ENCODE peak calls at places on chromosomes 3 and 15, in nine cellular contexts. G is hypothalamus; R is endothelial cell; E is NCI-H1092 treated with DMSO at 0.1 percent for 48 hours; F is iPS-NIHi11; C is heart right ventricle; X is heart left ventricle; P is stimulated activated CD4-positive, alpha-beta T cell treated with anti-CD3 and anti-CD28 coated beads, Interleukin-4, amount 100 ng/mL, for 4 hours; L is A172. Y is an unnamed sample.

GRCh38 chr3:100368421-100368820 is 32.5 kb downstream of the TOMM70 start:
- DNase-seq in E (no peak), P (no peak), X (no peak), G (no peak), C (no peak), R (no peak), F (no peak), L (no peak), Y (no peak)

GRCh38 chr15:27899583-27900295 is 199.4 kb downstream of the OCA2 start:
- DNase-seq in R (no peak), G (no peak), X (no peak), L (no peak), C (no peak), P (no peak), F (no peak), E (no peak), Y (no peak)

GRCh38 chr3:189316296-189317019 is 144.7 kb downstream of the TPRG1 start:
- DNase-seq in P (no peak), G (no peak), E (peak; percentile 86), R (no peak), C (no peak), X (no peak), L (no peak), F (peak; percentile 44), Y (peak; percentile 68)

GRCh38 chr3:60598668-60599067 is 652.6 kb downstream of the FHIT start:
- DNase-seq in P (no peak), R (no peak), C (no peak), F (no peak), G (no peak), X (no peak), E (no peak), L (no peak), Y (no peak)

GRCh38 chr3:44976002-44976815 is at the start of the genes EXOSC7 and ZDHHC3:
- DNase-seq in R (peak; percentile 79), L (peak; percentile 64), P (peak; percentile 87), E (peak; percentile 68), F (peak; percentile 98), C (peak; percentile 87), G (peak; percentile 34), X (peak; percentile 94), Y (peak; percentile 76)

GRCh38 chr3:29914861-29915524 is 634.1 kb downstream of the RBMS3 start:
- DNase-seq in C (no peak), R (no peak), L (no peak), G (no peak), X (no peak), P (no peak), E (no peak), F (no peak), Y (no peak)

GRCh38 chr3:142213298-142213697 is 12.1 kb downstream of the GK5 start:
- DNase-seq in F (no peak), E (no peak), X (no peak), G (no peak), P (no peak), L (no peak), C (no peak), R (no peak), Y (no peak)

GRCh38 chr3:17183951-17184550 is 299.3 kb downstream of the PLCL2 start:
- DNase-seq in C (no peak), L (peak; percentile 64), E (no peak), G (no peak), P (no peak), R (no peak), F (no peak), X (no peak), Y (no peak)

GRCh38 chr3:66039590-66039887 is 821 bp upstream of the MAGI1 start:
- DNase-seq in C (peak; percentile 64), G (no peak), X (peak; percentile 63), F (peak; percentile 71), R (peak; percentile 58), P (no peak), L (peak; percentile 13), E (no peak), Y (peak; percentile 27)

GRCh38 chr3:113264249-113264648 is 52.9 kb downstream of the BOC start:
- DNase-seq in F (peak; percentile 81), L (no peak), X (no peak), G (no peak), E (peak; percentile 87), P (no peak), C (no peak), R (no peak), Y (peak; percentile 88)

GRCh38 chr15:101246824-101247745 is 4.8 kb downstream of the CHSY1 start:
- DNase-seq in X (no peak), R (no peak), F (no peak), L (no peak), E (no peak), P (no peak), C (no peak), G (no peak), Y (no peak)

GRCh38 chr15:66253643-66254363 is at the start of gene MEGF11:
- DNase-seq in P (no peak), G (no peak), L (peak; percentile 21), E (peak; percentile 39), C (peak; percentile 23), R (peak; percentile 38), X (no peak), F (peak; percentile 86), Y (no peak)

GRCh38 chr15:78216276-78217229 is 17.8 kb downstream of the ACSBG1 start:
- DNase-seq in L (peak; percentile 76), R (no peak), E (no peak), F (no peak), G (no peak), X (peak; percentile 92), C (peak; percentile 70), P (no peak), Y (no peak)

GRCh38 chr3:151014619-151015018 is 42.1 kb upstream of the CLRN1 start:
- DNase-seq in E (no peak), P (no peak), L (no peak), X (no peak), G (no peak), C (no peak), F (no peak), R (no peak), Y (no peak)

GRCh38 chr3:181782306-181782924 is 70.7 kb downstream of the SOX2 start:
- DNase-seq in R (no peak), L (peak; percentile 79), C (no peak), F (peak; percentile 33), X (no peak), E (no peak), P (no peak), G (no peak), Y (no peak)

GRCh38 chr15:52678468-52679231 is 538 bp downstream of the ATOSA start:
- DNase-seq in P (peak; percentile 46), L (peak; percentile 6), F (peak; percentile 51), X (peak; percentile 71), C (peak; percentile 67), G (peak; percentile 51), R (peak; percentile 68), E (peak; percentile 56), Y (no peak)

GRCh38 chr15:66798426-66799061 is 96.5 kb downstream of the SMAD6 start:
- DNase-seq in F (no peak), P (no peak), E (no peak), G (no peak), X (no peak), L (peak; percentile 46), R (no peak), C (no peak), Y (no peak)

GRCh38 chr15:82919231-82919886 is 33.2 kb downstream of the HOMER2 start:
- DNase-seq in P (no peak), G (no peak), R (no peak), E (peak; percentile 23), F (no peak), L (no peak), C (peak; percentile 27), X (peak; percentile 67), Y (no peak)

GRCh38 chr3:39122811-39123210 is 15.3 kb downstream of the TTC21A start:
- DNase-seq in C (no peak), R (no peak), G (no peak), X (no peak), F (no peak), E (no peak), P (no peak), L (no peak), Y (no peak)

GRCh38 chr3:186427627-186428026 is 65.6 kb upstream of the DGKG start:
- DNase-seq in P (no peak), L (peak; percentile 53), G (no peak), C (peak; percentile 48), X (peak; percentile 69), E (peak; percentile 68), R (no peak), F (no peak), Y (no peak)

GRCh38 chr15:35173444-35174118 is 88.5 kb upstream of the NANOGP8 start:
- DNase-seq in L (peak; percentile 13), P (no peak), E (no peak), X (no peak), G (no peak), F (no peak), R (no peak), C (no peak), Y (no peak)

GRCh38 chr3:99753268-99753975 is 64.2 kb upstream of the CMSS1 start:
- DNase-seq in F (peak; percentile 67), C (no peak), G (peak; percentile 16), X (peak; percentile 27), E (peak; percentile 56), L (peak; percentile 89), P (no peak), R (peak; percentile 38), Y (peak; percentile 57)

GRCh38 chr15:63986185-63986680 is 60.1 kb downstream of the DAPK2 start:
- DNase-seq in X (no peak), R (no peak), P (no peak), L (no peak), C (no peak), F (no peak), E (no peak), G (no peak), Y (no peak)

GRCh38 chr3:25885544-25885943 is 95.7 kb downstream of the OXSM start:
- DNase-seq in C (no peak), G (no peak), R (no peak), E (no peak), P (no peak), L (peak; percentile 59), F (peak; percentile 35), X (no peak), Y (no peak)

GRCh38 chr3:248841-249520 is 52.4 kb downstream of the CHL1 start:
- DNase-seq in R (no peak), L (no peak), X (no peak), C (no peak), E (no peak), G (no peak), P (no peak), F (no peak), Y (no peak)

GRCh38 chr3:96813820-96814580 is 394 bp upstream of the EPHA6 start:
- DNase-seq in F (peak; percentile 64), R (peak; percentile 73), X (peak; percentile 45), E (no peak), P (no peak), G (no peak), C (peak; percentile 22), L (no peak), Y (peak; percentile 69)

GRCh38 chr15:92079047-92079446 is 225.5 kb downstream of the SLCO3A1 start:
- DNase-seq in P (no peak), E (no peak), F (peak; percentile 46), R (no peak), C (no peak), X (no peak), G (no peak), L (no peak), Y (peak; percentile 69)

GRCh38 chr3:175743733-175744400 is 884.7 kb downstream of the NAALADL2 start:
- DNase-seq in E (no peak), P (no peak), C (no peak), F (no peak), L (peak; percentile 79), R (no peak), G (no peak), X (no peak), Y (no peak)

GRCh38 chr3:141328286-141329166 is 39.8 kb upstream of the ZBTB38 start:
- DNase-seq in X (peak; percentile 47), R (no peak), E (no peak), P (no peak), F (no peak), G (no peak), L (no peak), C (peak; percentile 43), Y (no peak)

GRCh38 chr3:29922990-29923746 is 642.3 kb downstream of the RBMS3 start:
- DNase-seq in C (no peak), R (peak; percentile 41), G (no peak), X (peak; percentile 57), E (no peak), F (no peak), L (peak; percentile 85), P (no peak), Y (peak; percentile 11)